ENCODE peak calls at places on chromosome 7, in six cellular contexts. H is upper lobe of left lung; G is neural crest cell; B is kidney glomerular epithelial cell; Z is activated T-cell treated with anti-CD3 and anti-CD28 coated beads, Interleukin-2, amount 50 U/mL, for 24 hours; A is EL. P is an unnamed sample.

GRCh38 chr7:18231854-18232253 is 204.2 kb upstream of the PRPS1L1 start:
- DNase-seq in B (no peak), H (no peak), G (no peak), Z (no peak), A (no peak), P (no peak)

GRCh38 chr7:15921576-15921975 is 235.1 kb upstream of the MEOX2 start:
- DNase-seq in Z (no peak), B (no peak), H (no peak), A (peak), G (no peak), P (peak)

GRCh38 chr7:73329861-73330581 is 2.1 kb downstream of the FKBP6 start:
- DNase-seq in G (no peak), Z (no peak), A (peak), B (peak), H (no peak), P (no peak)

GRCh38 chr7:93148135-93148534 is at the start of gene SAMD9L:
- DNase-seq in B (no peak), A (peak), G (no peak), Z (no peak), H (no peak), P (peak)

GRCh38 chr7:35906191-35906908 is 105.5 kb downstream of the SEPTIN7 start:
- DNase-seq in A (peak), G (peak), Z (peak), B (peak), H (peak), P (peak)

GRCh38 chr7:151083824-151084160 is 499 bp upstream of the TMUB1 start:
- DNase-seq in H (no peak), B (no peak), Z (no peak), G (no peak), A (no peak), P (no peak)

GRCh38 chr7:46123-46829 is 146.1 kb upstream of the FAM20C start:
- DNase-seq in Z (no peak), A (no peak), B (no peak), G (no peak), H (peak), P (no peak)

GRCh38 chr7:139731802-139732470 is 45.9 kb downstream of the HIPK2 start:
- DNase-seq in H (peak), B (peak), A (peak), Z (no peak), G (no peak), P (peak)

GRCh38 chr7:113033959-113034358 is 52.7 kb downstream of the GPR85 start:
- DNase-seq in A (no peak), H (no peak), Z (no peak), B (no peak), G (no peak), P (no peak)

GRCh38 chr7:114087674-114088539 is 169.1 kb upstream of the PPP1R3A start:
- DNase-seq in G (peak), H (peak), B (no peak), Z (no peak), A (no peak), P (no peak)

GRCh38 chr7:128017880-128018845 is 13.1 kb downstream of the LRRC4 start:
- DNase-seq in Z (no peak), B (peak), A (no peak), H (peak), G (no peak), P (peak)

GRCh38 chr7:147509052-147509480 is 1081.5 kb upstream of the C7orf33 start:
- DNase-seq in A (peak), Z (no peak), H (no peak), B (no peak), G (no peak), P (no peak)

GRCh38 chr7:106205621-106206222 is 79.1 kb downstream of the NAMPT start:
- DNase-seq in H (no peak), Z (no peak), G (no peak), A (peak), B (peak), P (no peak)

GRCh38 chr7:158617737-158618128 is 30.1 kb upstream of the PTPRN2 start:
- DNase-seq in Z (no peak), H (no peak), G (no peak), B (no peak), A (peak), P (no peak)

GRCh38 chr7:1024331-1024761 is 20.0 kb upstream of the GPR146 start:
- DNase-seq in G (no peak), Z (no peak), A (no peak), H (no peak), B (no peak), P (no peak)

GRCh38 chr7:107948645-107949442 is 54.1 kb downstream of the LAMB1 start:
- DNase-seq in G (no peak), B (peak), Z (no peak), A (peak), H (no peak), P (peak)

GRCh38 chr7:82264752-82265305 is 178.7 kb downstream of the CACNA2D1 start:
- DNase-seq in G (no peak), B (no peak), H (no peak), Z (no peak), A (no peak), P (no peak)

GRCh38 chr7:87059525-87060287 is at the start of gene ELAPOR2:
- DNase-seq in Z (peak), H (peak), A (peak), G (peak), B (peak), P (peak)

GRCh38 chr7:76260171-76260703 is 42.2 kb upstream of the HSPB1 start:
- DNase-seq in B (no peak), H (peak), A (peak), Z (peak), G (peak), P (no peak)

GRCh38 chr7:111362660-111363059 is 199.6 kb downstream of the IMMP2L start:
- DNase-seq in H (no peak), G (no peak), B (no peak), Z (no peak), A (peak), P (peak)

GRCh38 chr7:127667017-127667670 is 15.2 kb downstream of the SND1 start:
- DNase-seq in B (no peak), G (no peak), Z (no peak), H (no peak), A (peak), P (peak)

GRCh38 chr7:3095046-3095445 is 51.4 kb upstream of the CARD11 start:
- DNase-seq in G (no peak), Z (peak), A (no peak), B (no peak), H (peak), P (no peak)

GRCh38 chr7:71846160-71846559 is 566.0 kb downstream of the CALN1 start:
- DNase-seq in G (peak), A (no peak), Z (no peak), H (no peak), B (no peak), P (no peak)

GRCh38 chr7:45347804-45348203 is 190.2 kb downstream of the RAMP3 start:
- DNase-seq in G (peak), A (peak), H (no peak), B (no peak), Z (no peak), P (no peak)

GRCh38 chr7:158142657-158143056 is 445.0 kb downstream of the PTPRN2 start:
- DNase-seq in A (no peak), H (no peak), G (no peak), Z (no peak), B (no peak), P (no peak)

GRCh38 chr7:139232377-139232717 is 1.3 kb downstream of the UBN2 start:
- DNase-seq in B (no peak), G (no peak), H (no peak), Z (no peak), A (no peak), P (no peak)

GRCh38 chr7:127769696-127770400 is 117.9 kb downstream of the SND1 start:
- DNase-seq in G (no peak), B (no peak), H (no peak), Z (no peak), A (peak), P (no peak)

GRCh38 chr7:4134631-4135030 is 547.5 kb upstream of the FOXK1 start:
- DNase-seq in B (no peak), G (no peak), A (no peak), H (no peak), Z (no peak), P (no peak)

GRCh38 chr7:53383131-53383530 is 347.7 kb downstream of the POM121L12 start:
- DNase-seq in A (no peak), B (peak), G (no peak), Z (no peak), H (no peak), P (peak)

GRCh38 chr7:77940647-77941046 is 142.1 kb downstream of the PHTF2 start:
- DNase-seq in G (peak), B (peak), A (peak), H (no peak), Z (no peak), P (peak)

GRCh38 chr7:571096-572012 is 51.7 kb upstream of the PDGFA start:
- DNase-seq in B (no peak), G (no peak), Z (no peak), H (no peak), A (no peak), P (no peak)

GRCh38 chr7:39526676-39527075 is 39.5 kb upstream of the YAE1 start:
- DNase-seq in G (no peak), Z (no peak), H (no peak), A (no peak), B (no peak), P (no peak)

GRCh38 chr7:116689787-116690186 is 17.8 kb downstream of the MET start:
- DNase-seq in G (no peak), Z (no peak), A (peak), B (peak), H (peak), P (no peak)

GRCh38 chr7:157441023-157441399 is 104.2 kb downstream of the DNAJB6 start:
- DNase-seq in A (no peak), H (no peak), B (no peak), G (no peak), Z (no peak), P (no peak)

GRCh38 chr7:47580811-47581331 is 1.0 kb downstream of the TNS3 start:
- DNase-seq in B (no peak), A (peak), G (peak), H (peak), Z (no peak), P (peak)